ENCODE peak calls at places on chromosomes 11 and 22, in seven cellular contexts. A is fibroblast of the conjunctiva, L is AG08396, S is NCI-H1417, F is EH, G is brain microvascular endothelial cell, N is COLO829. B is an unnamed sample.

GRCh38 chr11:44927174-44927661 is 23.5 kb downstream of the TP53I11 start:
- DNase-seq in N (peak; percentile 54), S (peak; percentile 84), F (peak; percentile 69), L (peak; percentile 76), A (peak; percentile 53), G (peak; percentile 48), B (peak; percentile 75)

GRCh38 chr11:100942016-100942415 is 187.6 kb downstream of the PGR start:
- DNase-seq in S (no peak), F (peak; percentile 48), A (no peak), L (no peak), G (peak; percentile 42), N (no peak), B (no peak)

GRCh38 chr11:50182486-50182885 is 149.8 kb downstream of the OR4C45 start:
- DNase-seq in L (no peak), G (no peak), A (no peak), S (no peak), N (no peak), F (no peak), B (no peak)

GRCh38 chr11:61067782-61068181 is 34.5 kb upstream of the CD5 start:
- DNase-seq in F (no peak), G (no peak), A (no peak), L (no peak), S (no peak), N (no peak), B (no peak)

GRCh38 chr11:79263001-79263400 is 177.8 kb downstream of the TENM4 start:
- DNase-seq in G (no peak), N (no peak), S (no peak), F (no peak), L (no peak), A (no peak), B (no peak)

GRCh38 chr11:34869425-34869824 is 46.8 kb downstream of the APIP start:
- DNase-seq in S (no peak), A (no peak), G (no peak), F (no peak), N (no peak), L (no peak), B (no peak)

GRCh38 chr11:79173615-79174014 is 267.2 kb downstream of the TENM4 start:
- DNase-seq in L (peak; percentile 67), A (no peak), F (peak; percentile 68), N (peak; percentile 53), G (peak; percentile 48), S (no peak), B (no peak)

GRCh38 chr11:70732493-70733206 is 334.3 kb downstream of the CTTN start:
- DNase-seq in A (no peak), G (no peak), F (no peak), S (no peak), N (no peak), L (no peak), B (no peak)

GRCh38 chr22:46895753-46896152 is 133.3 kb downstream of the TBC1D22A start:
- DNase-seq in F (no peak), A (no peak), L (no peak), G (no peak), N (no peak), S (no peak), B (no peak)

GRCh38 chr11:85766801-85767200 is 44.1 kb downstream of the SYTL2 start:
- DNase-seq in A (no peak), S (no peak), L (peak; percentile 15), N (no peak), F (peak; percentile 87), G (no peak), B (no peak)

GRCh38 chr11:17275376-17276235 is 933 bp upstream of the NUCB2 start:
- DNase-seq in S (no peak), L (no peak), F (no peak), N (no peak), G (no peak), A (no peak), B (no peak)

GRCh38 chr11:82775736-82776346 is 42.2 kb upstream of the FAM181B start:
- DNase-seq in L (peak; percentile 56), N (peak; percentile 47), F (peak; percentile 67), G (peak; percentile 67), A (peak; percentile 10), S (no peak), B (no peak)

GRCh38 chr11:60761436-60762190 is 4.9 kb downstream of the MS4A15 start:
- DNase-seq in G (no peak), L (no peak), S (no peak), A (no peak), N (no peak), F (no peak), B (no peak)

GRCh38 chr11:131999955-132000354 is 629.5 kb downstream of the NTM start:
- DNase-seq in A (no peak), F (no peak), L (no peak), G (no peak), S (peak; percentile 11), N (no peak), B (no peak)

GRCh38 chr11:67584881-67585873 is 1.6 kb downstream of the GSTP1 start:
- DNase-seq in L (no peak), S (no peak), N (no peak), A (no peak), G (no peak), F (no peak), B (no peak)

GRCh38 chr11:118530683-118531596 is at the start of gene TMEM25:
- DNase-seq in A (no peak), S (peak; percentile 82), F (peak; percentile 52), N (no peak), L (peak; percentile 82), G (peak; percentile 40), B (peak; percentile 41)

GRCh38 chr11:34576331-34576730 is 44.6 kb upstream of the EHF start:
- DNase-seq in N (no peak), G (no peak), A (no peak), F (no peak), L (no peak), S (no peak), B (no peak)

GRCh38 chr11:130070829-130071205 is 1.1 kb downstream of the APLP2 start:
- DNase-seq in L (peak; percentile 58), F (peak; percentile 56), S (peak; percentile 23), G (no peak), A (no peak), N (no peak), B (no peak)

B was measured in NCI-H1436.